ENCODE peak calls at places on chromosomes 3 and 15, in seven cellular contexts. O, E, A, L, B, N and Z are unnamed samples.
A peak's percentile ranks its signal among the peaks of the same experiment; 100 is the strongest.

GRCh38 chr3:142275856-142276255 is 50.5 kb upstream of the GK5 start:
- DNase-seq in L (no peak), A (no peak), B (no peak), N (no peak), O (peak; percentile 39), E (no peak), Z (no peak)

GRCh38 chr3:57160046-57160730 is 5.0 kb downstream of the IL17RD start:
- DNase-seq in A (no peak), E (no peak), B (peak; percentile 74), L (no peak), O (no peak), N (no peak), Z (no peak)

GRCh38 chr3:128879991-128880390 is 571 bp downstream of the ACAD9 start:
- DNase-seq in A (no peak), N (no peak), E (no peak), O (no peak), L (no peak), B (no peak), Z (no peak)

GRCh38 chr3:124118397-124118796 is 126.5 kb upstream of the ROPN1 start:
- DNase-seq in E (no peak), B (no peak), A (no peak), L (no peak), O (no peak), N (no peak), Z (no peak)

GRCh38 chr15:81092559-81092902 is 41.5 kb upstream of the CFAP161 start:
- DNase-seq in L (no peak), B (no peak), O (no peak), N (no peak), E (no peak), A (no peak), Z (no peak)

GRCh38 chr15:85770014-85770721 is 24.6 kb downstream of the KLHL25 start:
- DNase-seq in A (no peak), O (no peak), B (no peak), E (no peak), N (no peak), L (no peak), Z (no peak)

GRCh38 chr3:18124501-18124900 is 300.6 kb downstream of the SATB1 start:
- DNase-seq in B (no peak), N (no peak), A (no peak), E (no peak), L (no peak), O (peak; percentile 67), Z (no peak)

GRCh38 chr3:193812078-193812725 is 219.2 kb downstream of the OPA1 start:
- DNase-seq in O (no peak), B (peak; percentile 70), E (no peak), L (no peak), A (no peak), N (no peak), Z (no peak)

GRCh38 chr3:62044874-62045273 is 328.5 kb downstream of the FEZF2 start:
- DNase-seq in N (no peak), A (no peak), L (no peak), B (peak; percentile 23), O (no peak), E (no peak), Z (no peak)

GRCh38 chr3:183265713-183266417 is 12.8 kb downstream of the B3GNT5 start:
- DNase-seq in N (peak; percentile 79), B (peak; percentile 59), A (no peak), L (peak; percentile 72), O (peak; percentile 90), E (no peak), Z (peak; percentile 57)

GRCh38 chr15:78841307-78841706 is 30.0 kb upstream of the ADAMTS7 start:
- DNase-seq in O (no peak), N (no peak), A (no peak), B (no peak), E (no peak), L (no peak), Z (no peak)